ENCODE peak calls at places on chromosomes 12 and 14, in six cellular contexts. A, M, V, F, E and K are unnamed samples.

GRCh38 chr12:127516467-127516866 is 750.5 kb upstream of the TMEM132C start:
- DNase-seq in M (no peak), A (no peak), F (no peak), V (no peak), E (no peak), K (no peak)

GRCh38 chr14:29930283-29930682 is 2.6 kb upstream of the PRKD1 start:
- DNase-seq in V (no peak), E (no peak), A (no peak), F (peak; percentile 7), M (no peak), K (no peak)

GRCh38 chr12:54195736-54196347 is 7.1 kb upstream of the SMUG1 start:
- DNase-seq in E (no peak), F (peak; percentile 39), V (no peak), M (peak; percentile 90), A (peak; percentile 51), K (no peak)

GRCh38 chr12:7142809-7143465 is 12.8 kb downstream of the CLSTN3 start:
- DNase-seq in V (no peak), A (no peak), M (no peak), F (no peak), E (no peak), K (no peak)

GRCh38 chr14:104393898-104394605 is 185.5 kb upstream of the C14orf180 start:
- DNase-seq in A (no peak), V (no peak), F (peak; percentile 62), E (no peak), M (peak; percentile 56), K (no peak)

GRCh38 chr14:24443053-24443683 is 592 bp upstream of the SDR39U1 start:
- DNase-seq in V (no peak), A (no peak), M (no peak), E (no peak), F (peak; percentile 34), K (no peak)

GRCh38 chr12:12671850-12672660 is 23.9 kb downstream of the GPR19 start:
- DNase-seq in V (no peak), F (no peak), A (no peak), E (no peak), M (no peak), K (no peak)

GRCh38 chr14:35122696-35123387 is 490 bp downstream of the PRORP start:
- DNase-seq in E (peak; percentile 69), M (no peak), V (no peak), F (peak; percentile 50), A (no peak), K (no peak)

GRCh38 chr12:111201036-111201435 is 167.9 kb downstream of the PHETA1 start:
- DNase-seq in M (no peak), A (no peak), V (no peak), E (no peak), F (no peak), K (no peak)

GRCh38 chr12:85855305-85855704 is 18.8 kb upstream of the NTS start:
- DNase-seq in E (no peak), M (no peak), A (no peak), F (no peak), V (no peak), K (no peak)

GRCh38 chr12:57000393-57000792 is 6.0 kb downstream of the ZBTB39 start:
- DNase-seq in V (no peak), F (no peak), E (no peak), M (no peak), A (no peak), K (no peak)

GRCh38 chr14:66509874-66510273 is 1.9 kb downstream of the GPHN start:
- DNase-seq in M (peak; percentile 23), F (no peak), A (no peak), E (no peak), V (no peak), K (no peak)

GRCh38 chr14:26765768-26766550 is 168.1 kb upstream of the NOVA1 start:
- DNase-seq in M (peak; percentile 10), V (no peak), A (no peak), F (peak; percentile 54), E (no peak), K (peak; percentile 81)

GRCh38 chr12:86914716-86915115 is 658.5 kb upstream of the MGAT4C start:
- DNase-seq in E (peak; percentile 1), V (no peak), M (peak; percentile 48), F (peak; percentile 69), A (no peak), K (peak; percentile 4)

GRCh38 chr12:19575307-19576243 is 136.3 kb downstream of the AEBP2 start:
- DNase-seq in F (peak; percentile 100), V (no peak), M (no peak), E (peak; percentile 1), A (no peak), K (no peak)

GRCh38 chr14:96249016-96249415 is 7.0 kb upstream of the BDKRB1 start:
- DNase-seq in E (no peak), M (peak; percentile 94), A (no peak), V (no peak), F (no peak), K (peak; percentile 69)

GRCh38 chr14:68820536-68820935 is 27.7 kb upstream of the ZFP36L1 start:
- DNase-seq in E (no peak), F (no peak), A (no peak), M (no peak), V (no peak), K (no peak)

GRCh38 chr12:71948390-71948789 is 9.7 kb downstream of the TPH2 start:
- DNase-seq in M (no peak), E (no peak), V (no peak), A (no peak), F (no peak), K (no peak)

GRCh38 chr12:131092911-131093901 is 139.5 kb downstream of the ADGRD1 start:
- DNase-seq in F (no peak), A (no peak), V (peak; percentile 98), E (no peak), M (peak; percentile 92), K (no peak)

GRCh38 chr14:101721951-101722661 is 39.4 kb upstream of the PPP2R5C start:
- DNase-seq in F (peak; percentile 80), E (peak; percentile 47), V (no peak), M (peak; percentile 89), A (peak; percentile 0), K (peak; percentile 65)

GRCh38 chr14:98752660-98753059 is 519.3 kb downstream of the BCL11B start:
- DNase-seq in E (no peak), M (no peak), F (no peak), V (no peak), A (no peak), K (no peak)

GRCh38 chr14:98758440-98758839 is 513.6 kb downstream of the BCL11B start:
- DNase-seq in A (no peak), V (no peak), M (no peak), E (no peak), F (no peak), K (no peak)

GRCh38 chr14:98756749-98757148 is 515.2 kb downstream of the BCL11B start:
- DNase-seq in A (no peak), E (no peak), V (no peak), F (no peak), M (no peak), K (no peak)

GRCh38 chr14:98751110-98751509 is 520.9 kb downstream of the BCL11B start:
- DNase-seq in V (no peak), E (no peak), M (no peak), A (no peak), F (no peak), K (no peak)

DNA sequence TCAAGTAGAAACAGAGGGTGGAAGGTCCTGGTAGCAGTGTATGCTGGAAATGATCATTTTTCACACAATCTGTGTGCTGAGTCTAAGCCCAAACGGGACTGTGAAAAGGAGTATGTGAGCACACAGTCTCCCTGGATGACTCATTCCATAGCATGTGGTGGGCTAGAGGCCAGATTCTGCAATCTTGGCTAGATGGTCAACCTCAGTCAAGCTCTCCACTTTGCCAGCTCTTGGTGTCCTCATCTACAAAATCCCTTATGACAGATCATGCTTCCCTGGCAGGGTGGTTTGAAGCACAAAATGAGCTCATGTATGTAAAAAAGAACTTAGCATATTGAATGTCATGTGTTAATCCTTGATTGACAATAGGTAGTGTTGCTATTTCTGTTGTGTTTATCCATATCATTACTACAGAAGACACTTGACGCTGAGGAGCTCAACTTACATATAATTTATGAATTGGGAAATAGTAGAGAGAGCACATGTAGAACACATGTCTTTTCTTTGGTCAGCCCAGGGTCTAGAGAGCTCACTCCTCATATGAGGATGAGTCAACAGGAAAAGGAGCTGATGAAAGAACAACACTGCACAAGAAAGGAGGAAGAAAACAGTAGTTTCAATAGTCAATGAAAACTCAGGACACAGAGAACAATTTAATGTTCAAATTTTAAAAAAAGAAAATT is 517.5 kb downstream of the BCL11B start:
- DNase-seq in E (no peak), V (no peak), F (no peak), M (peak; percentile 81), A (no peak), K (no peak)
- TF ChIP-seq MYC in E (no peak), V (no peak), F (no peak), M (peak; percentile 93), A (no peak), K (no peak)

GRCh38 chr12:124680863-124681778 is 113.7 kb upstream of the NCOR2 start:
- DNase-seq in F (peak; percentile 94), E (peak; percentile 80), V (peak; percentile 71), A (peak; percentile 65), M (peak; percentile 99), K (peak; percentile 98)

GRCh38 chr12:124679047-124679446 is 111.6 kb upstream of the NCOR2 start:
- DNase-seq in F (no peak), E (no peak), V (no peak), M (no peak), A (no peak), K (no peak)

GRCh38 chr12:124677552-124678356 is 110.3 kb upstream of the NCOR2 start:
- DNase-seq in F (no peak), E (no peak), M (no peak), A (no peak), V (no peak), K (no peak)

GRCh38 chr12:124678421-124678893 is 111.0 kb upstream of the NCOR2 start:
- DNase-seq in A (no peak), V (no peak), F (no peak), E (no peak), M (no peak), K (no peak)

GRCh38 chr12:124679533-124680371 is 112.3 kb upstream of the NCOR2 start:
- DNase-seq in F (no peak), A (no peak), V (no peak), E (peak; percentile 51), M (peak; percentile 52), K (no peak)
- TF ChIP-seq MYC in F (no peak), A (no peak), V (no peak), E (no peak), M (no peak), K (no peak)

GRCh38 chr12:49644620-49644994 is 21.2 kb downstream of the PRPF40B start:
- DNase-seq in A (peak; percentile 89), V (peak; percentile 27), E (peak; percentile 49), M (peak; percentile 84), F (peak; percentile 69), K (peak; percentile 68)
- TF ChIP-seq MYC in A (peak; percentile 85), V (no peak), E (no peak), M (peak; percentile 69), F (no peak), K (no peak)

GRCh38 chr12:14775652-14776020 is 27.6 kb downstream of the WBP11 start:
- DNase-seq in A (no peak), V (no peak), F (no peak), M (no peak), E (no peak), K (no peak)

GRCh38 chr12:14773685-14774073 is 29.6 kb downstream of the WBP11 start:
- DNase-seq in V (peak; percentile 48), E (no peak), F (no peak), M (no peak), A (no peak), K (no peak)

GRCh38 chr12:14776236-14776959 is 26.9 kb downstream of the WBP11 start:
- DNase-seq in F (no peak), M (peak; percentile 39), E (no peak), A (no peak), V (no peak), K (no peak)

GRCh38 chr12:14774074-14774943 is 29.0 kb downstream of the WBP11 start:
- DNase-seq in E (peak; percentile 88), V (peak; percentile 66), F (peak; percentile 95), M (peak; percentile 87), A (no peak), K (peak; percentile 97)

GRCh38 chr12:14774944-14775651 is 28.2 kb downstream of the WBP11 start:
- DNase-seq in E (no peak), F (peak; percentile 73), M (peak; percentile 71), V (no peak), A (no peak), K (peak; percentile 33)
- TF ChIP-seq MYC in E (no peak), F (no peak), M (no peak), V (no peak), A (no peak), K (no peak)